ENCODE peak calls at places on chromosome 18, in nine cellular contexts. G, J, C, T, Y, Q, U, X and L are unnamed samples.

GRCh38 chr18:50790956-50791355 is 28.9 kb downstream of the MRO start:
- DNase-seq in J (no peak), X (no peak), G (no peak), U (no peak), Q (no peak), C (no peak), Y (no peak), T (no peak), L (no peak)

GRCh38 chr18:48619016-48619415 is 80.2 kb downstream of the CTIF start:
- DNase-seq in C (no peak), T (no peak), J (no peak), Y (no peak), Q (no peak), U (no peak), X (no peak), G (peak), L (no peak)

GRCh38 chr18:28834889-28835288 is 658.0 kb upstream of the CDH2 start:
- DNase-seq in T (no peak), U (no peak), J (no peak), X (no peak), G (peak), Y (peak), Q (no peak), C (peak), L (no peak)

GRCh38 chr18:27645929-27646328 is 460.8 kb upstream of the CHST9 start:
- DNase-seq in G (no peak), J (no peak), T (no peak), Y (peak), Q (no peak), U (no peak), C (no peak), X (no peak), L (no peak)

GRCh38 chr18:10660485-10660884 is 134.7 kb downstream of the NAPG start:
- DNase-seq in G (peak), U (no peak), T (no peak), Q (no peak), X (peak), J (no peak), C (peak), Y (peak), L (peak)

GRCh38 chr18:76988827-76989646 is 143.5 kb downstream of the MBP start:
- DNase-seq in U (peak), J (no peak), C (no peak), T (no peak), X (peak), Q (peak), G (no peak), Y (no peak), L (no peak)

GRCh38 chr18:13914170-13914569 is 1.2 kb downstream of the MC2R start:
- DNase-seq in G (no peak), J (no peak), C (no peak), T (no peak), U (no peak), Q (no peak), X (peak), Y (no peak), L (no peak)

GRCh38 chr18:13019301-13019700 is 28.1 kb downstream of the CEP192 start:
- DNase-seq in Q (no peak), T (no peak), U (no peak), G (peak), Y (no peak), X (no peak), C (no peak), J (no peak), L (no peak)

GRCh38 chr18:11005528-11005927 is 143.8 kb downstream of the PIEZO2 start:
- DNase-seq in J (no peak), T (no peak), Q (peak), C (peak), G (peak), Y (peak), U (no peak), X (peak), L (no peak)

GRCh38 chr18:58186258-58186948 is 142.4 kb downstream of the NEDD4L start:
- DNase-seq in J (no peak), Q (no peak), U (no peak), C (peak), G (peak), Y (peak), X (peak), T (no peak), L (no peak)
- H3K27ac ChIP-seq in J (no peak), Q (no peak), U (no peak), C (no peak), G (no peak), Y (peak), X (peak), T (peak), L (no peak)

DNA sequence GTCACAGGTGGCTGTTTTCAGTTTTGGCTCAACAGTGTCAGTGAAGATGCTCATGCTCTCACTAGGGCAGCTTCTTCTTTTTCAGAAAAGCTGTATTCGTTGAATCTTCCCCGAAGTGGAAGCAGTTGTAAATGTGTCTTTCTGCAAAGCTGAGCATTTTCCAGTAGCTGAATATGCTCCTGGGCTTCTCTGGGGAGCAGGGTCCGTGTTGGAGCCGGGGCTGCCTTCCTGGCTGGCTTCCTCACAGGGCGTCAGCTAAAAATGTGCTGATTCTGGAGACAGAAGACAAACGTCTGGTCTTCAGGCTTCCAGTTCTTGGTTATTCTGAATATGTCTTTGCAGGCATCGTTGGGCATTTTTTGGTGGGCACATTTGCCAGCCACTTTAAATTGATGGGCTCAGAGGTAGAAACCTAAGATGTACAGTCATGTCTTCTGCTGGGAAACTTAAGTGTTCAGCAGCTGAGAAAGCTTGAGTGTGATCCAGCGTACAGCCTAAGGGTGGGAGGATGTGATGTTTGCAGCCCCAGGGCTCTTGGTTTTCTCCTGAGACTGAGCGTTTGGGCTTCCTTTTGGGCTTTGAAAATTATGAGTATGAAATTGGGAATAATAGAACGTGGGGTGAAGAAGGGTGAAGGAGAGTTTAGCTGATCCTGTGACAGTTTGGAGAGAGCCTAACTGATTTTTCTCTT is 19.0 kb downstream of the SETBP1 start:
- DNase-seq in Q (no peak), U (no peak), Y (no peak), X (no peak), T (no peak), J (no peak), C (no peak), G (no peak), L (no peak)
- H3K27ac ChIP-seq in Q (peak), U (peak), Y (peak), X (peak), T (no peak), J (no peak), C (no peak), G (no peak), L (no peak)

DNA sequence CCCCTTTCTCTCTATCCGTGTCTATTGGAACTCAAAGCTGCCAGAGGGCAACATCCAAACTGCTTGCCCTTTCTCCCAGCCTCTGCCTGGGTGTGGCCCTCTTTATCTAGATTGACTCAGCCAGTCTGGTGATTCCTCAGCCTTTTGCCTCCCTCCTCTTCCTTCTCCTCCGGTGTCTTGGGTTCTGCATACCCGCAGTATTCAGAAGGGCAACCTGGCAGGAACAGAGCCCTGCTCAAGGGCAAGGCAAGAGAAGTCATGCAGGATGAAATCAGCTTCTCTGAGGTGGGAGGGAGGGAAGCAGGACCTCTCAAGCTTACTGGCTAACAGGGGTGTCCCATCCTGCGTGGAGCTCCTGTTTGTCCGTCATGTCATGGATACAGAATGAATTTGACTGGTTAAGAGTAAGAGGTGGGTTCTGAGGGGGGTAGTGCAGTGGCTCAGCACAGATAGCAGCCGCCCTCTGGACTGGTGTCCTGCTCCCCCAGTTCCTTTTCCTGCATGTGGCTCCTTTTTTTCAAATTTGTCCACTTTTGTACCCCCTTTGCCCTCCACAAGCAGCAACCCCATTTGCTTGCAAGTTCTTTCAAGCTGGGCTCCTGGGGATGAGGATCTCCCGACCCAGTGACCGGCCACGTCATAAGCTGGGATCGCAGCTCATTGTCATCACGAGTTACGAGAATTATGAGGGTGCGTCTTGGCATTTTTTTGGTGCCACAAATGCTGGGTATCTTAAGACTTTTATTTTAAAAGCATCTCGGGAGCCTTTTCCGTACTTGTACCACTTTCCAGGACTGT is 154.1 kb downstream of the FHOD3 start:
- DNase-seq in U (no peak), G (no peak), C (no peak), X (no peak), T (no peak), J (no peak), Y (no peak), Q (no peak), L (peak)
- H3K27ac ChIP-seq in U (no peak), G (no peak), C (no peak), X (no peak), T (no peak), J (no peak), Y (peak), Q (no peak), L (no peak)

GRCh38 chr18:67516432-67517223 is at the start of gene DSEL:
- DNase-seq in X (peak), C (peak), U (peak), Q (peak), Y (peak), J (peak), T (peak), G (peak), L (no peak)
- H3K27ac ChIP-seq in X (peak), C (peak), U (peak), Q (peak), Y (peak), J (peak), T (peak), G (peak), L (no peak)

DNA sequence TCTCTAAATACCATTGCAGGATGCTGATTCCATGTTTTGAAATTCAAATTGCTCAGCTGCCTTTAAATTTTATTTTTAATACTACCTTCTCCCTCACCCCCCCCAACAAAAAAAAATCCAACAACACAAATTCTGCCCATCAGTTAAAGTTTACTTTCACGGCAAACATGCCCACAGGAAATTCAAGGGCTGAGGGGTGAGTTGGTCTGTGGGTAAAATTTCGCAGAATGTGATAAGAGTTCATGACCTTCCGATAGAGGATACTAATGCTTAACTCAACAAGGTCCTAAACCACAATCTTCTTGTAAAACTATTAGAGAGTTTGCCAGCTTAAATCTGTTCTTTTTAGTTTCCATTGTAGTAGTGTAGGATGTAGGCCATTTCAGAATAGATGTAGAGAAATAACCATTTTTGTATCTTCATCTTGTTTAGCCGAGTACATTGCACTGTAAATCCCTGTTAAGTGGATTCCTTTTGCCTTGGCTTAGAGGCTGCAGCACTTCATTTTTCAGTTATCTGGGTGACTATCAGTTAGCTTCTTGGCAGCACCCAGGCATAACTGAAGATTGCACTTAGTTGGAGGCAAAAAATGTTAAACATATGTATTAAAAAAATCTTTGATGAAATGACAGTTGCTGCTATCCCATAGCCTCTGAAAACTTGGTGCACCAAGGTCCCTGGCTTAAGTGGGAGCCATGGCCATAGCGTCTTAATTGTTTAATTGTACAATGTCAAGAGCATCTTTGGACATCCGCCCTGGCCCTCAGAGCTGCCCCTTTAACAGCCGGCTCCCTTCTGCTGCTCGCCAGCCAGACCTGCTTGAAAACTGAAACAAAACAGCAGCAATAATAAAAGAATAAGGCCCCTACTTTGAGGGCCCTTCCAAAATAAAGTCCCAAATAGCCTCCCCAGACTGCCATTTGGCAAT is 232.4 kb downstream of the HAUS1 start:
- DNase-seq in X (no peak), Y (peak), Q (no peak), T (peak), J (no peak), U (peak), G (no peak), C (no peak), L (no peak)
- H3K27ac ChIP-seq in X (no peak), Y (peak), Q (peak), T (peak), J (no peak), U (peak), G (no peak), C (no peak), L (no peak)

GRCh38 chr18:3209859-3210569 is 9.8 kb downstream of the MYOM1 start:
- DNase-seq in X (no peak), Q (no peak), Y (no peak), C (peak), J (no peak), T (no peak), G (no peak), U (no peak), L (no peak)

GRCh38 chr18:3212636-3213035 is 7.1 kb downstream of the MYOM1 start:
- DNase-seq in Y (no peak), Q (no peak), X (no peak), G (no peak), U (no peak), T (peak), C (no peak), J (no peak), L (no peak)

GRCh38 chr18:3205239-3205638 is 14.5 kb downstream of the MYOM1 start:
- DNase-seq in G (no peak), T (no peak), Q (no peak), U (no peak), C (no peak), J (no peak), Y (no peak), X (no peak), L (no peak)

GRCh38 chr18:3211236-3211992 is 8.4 kb downstream of the MYOM1 start:
- DNase-seq in Q (no peak), Y (peak), J (no peak), U (no peak), G (peak), T (no peak), X (no peak), C (peak), L (no peak)

GRCh38 chr18:3207565-3207964 is 12.2 kb downstream of the MYOM1 start:
- DNase-seq in G (peak), Q (no peak), T (no peak), U (no peak), C (no peak), X (no peak), Y (no peak), J (no peak), L (no peak)
- H3K27ac ChIP-seq in G (no peak), Q (no peak), T (no peak), U (no peak), C (no peak), X (no peak), Y (peak), J (no peak), L (no peak)

DNA sequence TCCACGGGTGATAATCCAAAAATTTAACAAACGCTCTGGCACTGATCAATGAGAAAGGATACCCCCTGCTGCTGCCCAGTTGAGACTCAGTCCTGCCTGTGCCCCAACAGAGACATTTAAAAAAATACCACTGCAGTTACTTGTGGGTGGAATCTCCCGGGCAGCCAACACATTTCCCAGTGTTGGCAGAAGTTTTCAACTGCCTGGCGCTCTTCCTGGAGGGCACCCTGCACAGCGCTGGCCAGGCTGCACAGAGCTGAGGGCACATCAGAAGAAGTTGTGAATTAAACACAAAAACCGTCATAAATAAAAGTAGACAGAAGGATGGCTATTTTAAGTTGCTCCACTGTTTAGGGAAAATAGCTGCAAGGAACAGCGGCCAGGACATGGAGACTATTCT is 110.2 kb upstream of the THOC1 start:
- DNase-seq in G (no peak), X (no peak), T (no peak), Y (no peak), C (no peak), J (no peak), Q (no peak), U (no peak), L (no peak)
- H3K27ac ChIP-seq in G (no peak), X (no peak), T (no peak), Y (no peak), C (no peak), J (no peak), Q (no peak), U (no peak), L (no peak)